ENCODE peak calls at places on chromosomes 11 and 22, in eight cellular contexts. One of them, this sample, is unnamed.

GRCh38 chr11:110425751-110426545 is 3.8 kb upstream of the FDX1 start:
- DNase-seq in adrenal gland: no peak
- DNase-seq in heart left ventricle: no peak
- DNase-seq in foreskin fibroblast: peak
- DNase-seq in AG04449: peak
- DNase-seq in ovary: no peak
- DNase-seq in brain microvascular endothelial cell: peak
- DNase-seq in kidney: no peak
- DNase-seq in this sample: peak

GRCh38 chr11:102346456-102346747 is 612 bp upstream of the BIRC2 start:
- DNase-seq in adrenal gland: no peak
- DNase-seq in heart left ventricle: no peak
- DNase-seq in foreskin fibroblast: no peak
- DNase-seq in AG04449: no peak
- DNase-seq in ovary: no peak
- DNase-seq in brain microvascular endothelial cell: no peak
- DNase-seq in kidney: no peak
- DNase-seq in this sample: no peak

GRCh38 chr11:59292611-59293010 is 66.1 kb upstream of the OR5AN1 start:
- DNase-seq in adrenal gland: no peak
- DNase-seq in heart left ventricle: no peak
- DNase-seq in foreskin fibroblast: no peak
- DNase-seq in AG04449: no peak
- DNase-seq in ovary: no peak
- DNase-seq in brain microvascular endothelial cell: no peak
- DNase-seq in kidney: no peak
- DNase-seq in this sample: no peak

GRCh38 chr22:28547132-28547842 is 132.4 kb downstream of the TTC28 start:
- DNase-seq in adrenal gland: no peak
- DNase-seq in heart left ventricle: no peak
- DNase-seq in foreskin fibroblast: peak
- DNase-seq in AG04449: peak
- DNase-seq in ovary: no peak
- DNase-seq in brain microvascular endothelial cell: no peak
- DNase-seq in kidney: no peak
- DNase-seq in this sample: no peak

GRCh38 chr11:13045734-13046133 is 36.6 kb downstream of the RASSF10 start:
- DNase-seq in adrenal gland: no peak
- DNase-seq in heart left ventricle: no peak
- DNase-seq in foreskin fibroblast: no peak
- DNase-seq in AG04449: no peak
- DNase-seq in ovary: no peak
- DNase-seq in brain microvascular endothelial cell: no peak
- DNase-seq in kidney: no peak
- DNase-seq in this sample: no peak

GRCh38 chr22:50014053-50014501 is 1.5 kb upstream of the IL17REL start:
- DNase-seq in adrenal gland: no peak
- DNase-seq in heart left ventricle: no peak
- DNase-seq in foreskin fibroblast: no peak
- DNase-seq in AG04449: no peak
- DNase-seq in ovary: no peak
- DNase-seq in brain microvascular endothelial cell: no peak
- DNase-seq in kidney: peak
- DNase-seq in this sample: no peak

GRCh38 chr22:45029501-45029900 is 19.7 kb upstream of the PHF21B start:
- DNase-seq in adrenal gland: no peak
- DNase-seq in heart left ventricle: no peak
- DNase-seq in foreskin fibroblast: no peak
- DNase-seq in AG04449: no peak
- DNase-seq in ovary: no peak
- DNase-seq in brain microvascular endothelial cell: no peak
- DNase-seq in kidney: no peak
- DNase-seq in this sample: no peak

GRCh38 chr11:69949327-69949726 is 128.8 kb upstream of the ANO1 start:
- DNase-seq in adrenal gland: peak
- DNase-seq in heart left ventricle: peak
- DNase-seq in foreskin fibroblast: peak
- DNase-seq in AG04449: peak
- DNase-seq in ovary: no peak
- DNase-seq in brain microvascular endothelial cell: peak
- DNase-seq in kidney: peak
- DNase-seq in this sample: no peak

GRCh38 chr11:44726278-44727113 is at the start of gene TSPAN18:
- DNase-seq in adrenal gland: peak
- DNase-seq in heart left ventricle: peak
- DNase-seq in foreskin fibroblast: peak
- DNase-seq in AG04449: no peak
- DNase-seq in ovary: peak
- DNase-seq in brain microvascular endothelial cell: no peak
- DNase-seq in kidney: peak
- DNase-seq in this sample: no peak

GRCh38 chr11:67286621-67287333 is 2.3 kb upstream of the ANKRD13D start:
- DNase-seq in adrenal gland: no peak
- DNase-seq in heart left ventricle: peak
- DNase-seq in foreskin fibroblast: no peak
- DNase-seq in AG04449: no peak
- DNase-seq in ovary: no peak
- DNase-seq in brain microvascular endothelial cell: no peak
- DNase-seq in kidney: peak
- DNase-seq in this sample: no peak

GRCh38 chr22:23767673-23768548 is at the start of gene CHCHD10:
- DNase-seq in adrenal gland: peak
- DNase-seq in heart left ventricle: peak
- DNase-seq in foreskin fibroblast: peak
- DNase-seq in AG04449: no peak
- DNase-seq in ovary: peak
- DNase-seq in brain microvascular endothelial cell: peak
- DNase-seq in kidney: peak
- DNase-seq in this sample: no peak

GRCh38 chr22:26065847-26066246 is 103.4 kb upstream of the SEZ6L start:
- DNase-seq in adrenal gland: no peak
- DNase-seq in heart left ventricle: no peak
- DNase-seq in foreskin fibroblast: no peak
- DNase-seq in AG04449: no peak
- DNase-seq in ovary: no peak
- DNase-seq in brain microvascular endothelial cell: no peak
- DNase-seq in kidney: no peak
- DNase-seq in this sample: no peak

GRCh38 chr22:17832665-17833064 is 58.4 kb upstream of the BID start:
- DNase-seq in adrenal gland: peak
- DNase-seq in heart left ventricle: peak
- DNase-seq in foreskin fibroblast: no peak
- DNase-seq in AG04449: no peak
- DNase-seq in ovary: no peak
- DNase-seq in brain microvascular endothelial cell: no peak
- DNase-seq in kidney: no peak
- DNase-seq in this sample: no peak

GRCh38 chr22:17841836-17842235 is 67.6 kb upstream of the BID start:
- DNase-seq in adrenal gland: no peak
- DNase-seq in heart left ventricle: peak
- DNase-seq in foreskin fibroblast: no peak
- DNase-seq in AG04449: no peak
- DNase-seq in ovary: peak
- DNase-seq in brain microvascular endothelial cell: no peak
- DNase-seq in kidney: no peak
- DNase-seq in this sample: no peak

GRCh38 chr22:17835256-17835655 is 61.0 kb upstream of the BID start:
- DNase-seq in adrenal gland: no peak
- DNase-seq in heart left ventricle: no peak
- DNase-seq in foreskin fibroblast: no peak
- DNase-seq in AG04449: no peak
- DNase-seq in ovary: no peak
- DNase-seq in brain microvascular endothelial cell: no peak
- DNase-seq in kidney: no peak
- DNase-seq in this sample: no peak

GRCh38 chr22:17838180-17838865 is 64.1 kb upstream of the BID start:
- DNase-seq in adrenal gland: no peak
- DNase-seq in heart left ventricle: peak
- DNase-seq in foreskin fibroblast: no peak
- DNase-seq in AG04449: no peak
- DNase-seq in ovary: no peak
- DNase-seq in brain microvascular endothelial cell: no peak
- DNase-seq in kidney: no peak
- DNase-seq in this sample: no peak

GRCh38 chr22:17836977-17837742 is 62.9 kb upstream of the BID start:
- DNase-seq in adrenal gland: no peak
- DNase-seq in heart left ventricle: no peak
- DNase-seq in foreskin fibroblast: peak
- DNase-seq in AG04449: no peak
- DNase-seq in ovary: no peak
- DNase-seq in brain microvascular endothelial cell: no peak
- DNase-seq in kidney: peak
- DNase-seq in this sample: no peak
- TF ChIP-seq CTCF in adrenal gland: no peak
- TF ChIP-seq CTCF in heart left ventricle: no peak
- TF ChIP-seq CTCF in foreskin fibroblast: no peak
- TF ChIP-seq CTCF in AG04449: no peak
- TF ChIP-seq CTCF in ovary: no peak
- TF ChIP-seq CTCF in brain microvascular endothelial cell: no peak
- TF ChIP-seq CTCF in kidney: no peak
- TF ChIP-seq CTCF in this sample: no peak

DNA sequence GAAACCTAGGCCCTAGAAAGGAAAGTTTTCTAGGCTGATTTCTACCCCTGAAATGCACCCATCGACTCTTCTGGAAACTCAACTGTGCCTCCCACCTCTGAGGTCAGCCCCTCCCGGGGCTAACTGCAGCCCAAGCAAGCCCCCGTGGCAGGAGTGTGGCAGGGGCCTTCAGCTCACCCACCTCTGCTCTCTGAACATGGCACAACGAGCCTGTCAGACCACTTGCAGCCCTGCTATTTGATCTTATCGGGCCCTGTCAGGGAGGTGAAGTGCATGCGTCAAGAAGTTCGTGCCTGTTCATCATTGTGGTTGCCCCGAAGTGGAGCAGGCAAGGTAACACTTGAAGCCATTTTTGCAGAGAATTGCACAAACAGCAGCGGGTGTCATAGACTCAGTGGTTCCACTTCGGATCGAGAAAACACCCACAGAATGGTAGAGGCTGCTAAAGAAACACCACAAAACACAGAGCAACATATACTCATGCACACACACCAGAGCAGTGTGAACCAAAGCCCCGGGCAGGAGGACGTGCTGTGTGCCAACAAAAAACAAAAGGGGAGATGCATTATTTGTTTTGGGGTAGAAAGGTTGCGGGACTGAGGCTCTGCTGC is 262.7 kb downstream of the ETS1 start:
- DNase-seq in adrenal gland: no peak
- DNase-seq in heart left ventricle: no peak
- DNase-seq in foreskin fibroblast: no peak
- DNase-seq in AG04449: no peak
- DNase-seq in ovary: no peak
- DNase-seq in brain microvascular endothelial cell: no peak
- DNase-seq in kidney: no peak
- DNase-seq in this sample: no peak
- H3K4me3 ChIP-seq in adrenal gland: no peak
- H3K4me3 ChIP-seq in heart left ventricle: no peak
- H3K4me3 ChIP-seq in foreskin fibroblast: no peak
- H3K4me3 ChIP-seq in AG04449: no peak
- H3K4me3 ChIP-seq in ovary: no peak
- H3K4me3 ChIP-seq in brain microvascular endothelial cell: no peak
- H3K4me3 ChIP-seq in kidney: no peak
- H3K4me3 ChIP-seq in this sample: no peak

GRCh38 chr11:114587398-114587953 is 8.1 kb downstream of the NXPE4 start:
- DNase-seq in adrenal gland: no peak
- DNase-seq in heart left ventricle: no peak
- DNase-seq in foreskin fibroblast: no peak
- DNase-seq in AG04449: no peak
- DNase-seq in ovary: no peak
- DNase-seq in brain microvascular endothelial cell: no peak
- DNase-seq in kidney: no peak
- DNase-seq in this sample: no peak

GRCh38 chr11:114586797-114587196 is 8.8 kb downstream of the NXPE4 start:
- DNase-seq in adrenal gland: no peak
- DNase-seq in heart left ventricle: no peak
- DNase-seq in foreskin fibroblast: no peak
- DNase-seq in AG04449: no peak
- DNase-seq in ovary: no peak
- DNase-seq in brain microvascular endothelial cell: no peak
- DNase-seq in kidney: no peak
- DNase-seq in this sample: no peak
- TF ChIP-seq CTCF in adrenal gland: no peak
- TF ChIP-seq CTCF in heart left ventricle: no peak
- TF ChIP-seq CTCF in foreskin fibroblast: peak
- TF ChIP-seq CTCF in AG04449: peak
- TF ChIP-seq CTCF in ovary: no peak
- TF ChIP-seq CTCF in brain microvascular endothelial cell: no peak
- TF ChIP-seq CTCF in kidney: no peak
- TF ChIP-seq CTCF in this sample: peak

GRCh38 chr11:128516467-128516778 is 70.9 kb downstream of the ETS1 start:
- DNase-seq in adrenal gland: no peak
- DNase-seq in heart left ventricle: no peak
- DNase-seq in foreskin fibroblast: no peak
- DNase-seq in AG04449: no peak
- DNase-seq in ovary: no peak
- DNase-seq in brain microvascular endothelial cell: no peak
- DNase-seq in kidney: no peak
- DNase-seq in this sample: no peak

GRCh38 chr11:128515086-128515485 is 72.3 kb downstream of the ETS1 start:
- DNase-seq in adrenal gland: no peak
- DNase-seq in heart left ventricle: no peak
- DNase-seq in foreskin fibroblast: no peak
- DNase-seq in AG04449: no peak
- DNase-seq in ovary: no peak
- DNase-seq in brain microvascular endothelial cell: no peak
- DNase-seq in kidney: no peak
- DNase-seq in this sample: no peak

GRCh38 chr11:128515766-128516466 is 71.4 kb downstream of the ETS1 start:
- DNase-seq in adrenal gland: no peak
- DNase-seq in heart left ventricle: no peak
- DNase-seq in foreskin fibroblast: no peak
- DNase-seq in AG04449: no peak
- DNase-seq in ovary: no peak
- DNase-seq in brain microvascular endothelial cell: no peak
- DNase-seq in kidney: no peak
- DNase-seq in this sample: no peak

GRCh38 chr11:128512478-128513127 is 74.8 kb downstream of the ETS1 start:
- DNase-seq in adrenal gland: no peak
- DNase-seq in heart left ventricle: no peak
- DNase-seq in foreskin fibroblast: no peak
- DNase-seq in AG04449: no peak
- DNase-seq in ovary: no peak
- DNase-seq in brain microvascular endothelial cell: no peak
- DNase-seq in kidney: no peak
- DNase-seq in this sample: no peak

DNA sequence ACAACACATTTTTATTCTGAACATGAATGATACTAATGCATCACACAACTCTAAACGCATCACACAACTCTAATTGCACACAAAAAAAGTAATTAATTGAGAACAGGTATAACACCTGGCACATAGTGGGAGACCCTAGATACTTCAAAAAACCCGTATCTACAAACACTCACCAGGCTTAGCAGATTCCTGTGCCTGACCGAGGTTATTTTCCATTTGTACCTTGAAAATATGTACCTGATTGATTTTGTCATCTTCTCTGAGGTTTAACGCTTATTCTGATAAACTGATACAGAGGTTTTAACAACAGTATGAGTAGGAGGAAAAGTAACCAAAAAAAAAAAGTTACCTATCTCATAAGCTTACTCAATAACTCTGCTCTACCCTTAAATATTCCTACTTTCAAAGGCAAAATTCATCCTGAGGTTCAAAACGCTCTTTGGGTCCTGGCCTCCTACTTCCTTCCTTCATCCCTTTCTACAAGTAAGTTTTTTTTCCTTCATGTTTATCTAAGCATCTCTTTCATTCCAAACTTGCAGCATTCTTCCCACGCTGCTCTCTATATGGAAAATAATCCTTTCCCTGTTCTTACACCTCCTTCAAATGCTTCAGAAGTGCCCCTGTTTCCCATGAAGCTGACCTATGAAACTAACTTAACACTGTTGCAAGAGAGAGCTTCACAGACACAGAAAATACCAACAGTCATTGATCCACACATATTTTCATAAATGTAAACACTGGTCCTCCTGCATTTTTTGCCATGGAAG is 73.3 kb downstream of the ETS1 start:
- DNase-seq in adrenal gland: no peak
- DNase-seq in heart left ventricle: no peak
- DNase-seq in foreskin fibroblast: no peak
- DNase-seq in AG04449: no peak
- DNase-seq in ovary: no peak
- DNase-seq in brain microvascular endothelial cell: no peak
- DNase-seq in kidney: no peak
- DNase-seq in this sample: no peak
- H3K4me3 ChIP-seq in adrenal gland: no peak
- H3K4me3 ChIP-seq in heart left ventricle: peak
- H3K4me3 ChIP-seq in foreskin fibroblast: no peak
- H3K4me3 ChIP-seq in AG04449: no peak
- H3K4me3 ChIP-seq in ovary: no peak
- H3K4me3 ChIP-seq in brain microvascular endothelial cell: no peak
- H3K4me3 ChIP-seq in kidney: no peak
- H3K4me3 ChIP-seq in this sample: no peak

This sample was measured in HFF-Myc.